ENCODE peak calls at places on chromosomes 7 and 10, in nine cellular contexts. M is AG10803, V is astrocyte of the spinal cord, F is pancreas, B is chondrocyte, J is GM13976, P is PC-9, D is Calu3, Y is neural crest cell. Q is an unnamed sample.

GRCh38 chr10:74418285-74418872 is 267.4 kb downstream of the ADK start:
- DNase-seq in D (no peak), J (no peak), F (peak; percentile 67), B (no peak), M (peak; percentile 4), Y (peak; percentile 43), P (no peak), V (peak; percentile 40), Q (no peak)

GRCh38 chr7:158824028-158824427 is 5.3 kb downstream of the ESYT2 start:
- DNase-seq in V (no peak), M (no peak), J (peak; percentile 72), B (no peak), F (no peak), D (no peak), Y (no peak), P (no peak), Q (no peak)

GRCh38 chr7:42085531-42085930 is 151.5 kb downstream of the GLI3 start:
- DNase-seq in V (no peak), P (no peak), M (peak; percentile 30), Y (no peak), B (no peak), J (no peak), F (no peak), D (no peak), Q (no peak)

GRCh38 chr7:45714521-45714820 is 140.3 kb downstream of the ADCY1 start:
- DNase-seq in B (no peak), P (no peak), M (no peak), F (no peak), Y (no peak), D (no peak), J (no peak), V (no peak), Q (no peak)

GRCh38 chr7:39153647-39154046 is 175.9 kb downstream of the POU6F2 start:
- DNase-seq in B (no peak), J (no peak), V (no peak), D (no peak), P (no peak), Y (no peak), F (no peak), M (no peak), Q (peak; percentile 10)

GRCh38 chr10:71461917-71462641 is 65.4 kb downstream of the CDH23 start:
- DNase-seq in F (no peak), B (no peak), M (no peak), P (no peak), D (no peak), Y (no peak), V (no peak), J (no peak), Q (no peak)

GRCh38 chr7:29547465-29547864 is 16.2 kb upstream of the PRR15 start:
- DNase-seq in B (no peak), Y (no peak), F (no peak), J (no peak), V (no peak), M (no peak), D (no peak), P (peak; percentile 9), Q (no peak)

GRCh38 chr7:106767498-106768323 is 97.4 kb upstream of the PIK3CG start:
- DNase-seq in B (no peak), Y (no peak), F (no peak), P (no peak), V (peak; percentile 56), M (peak; percentile 50), D (no peak), J (no peak), Q (no peak)

GRCh38 chr7:85529831-85530230 is 343.0 kb upstream of the SEMA3D start:
- DNase-seq in F (no peak), J (no peak), V (peak; percentile 87), B (no peak), P (no peak), M (peak; percentile 93), Y (no peak), D (no peak), Q (no peak)

GRCh38 chr7:48298779-48299178 is 127.5 kb downstream of the ABCA13 start:
- DNase-seq in Y (no peak), B (no peak), M (peak; percentile 49), J (peak; percentile 28), P (no peak), D (no peak), V (peak; percentile 56), F (no peak), Q (no peak)

GRCh38 chr10:113045155-113046055 is 95.4 kb downstream of the TCF7L2 start:
- DNase-seq in P (peak; percentile 76), V (peak; percentile 94), J (no peak), M (peak; percentile 88), Y (no peak), F (no peak), D (peak; percentile 24), B (no peak), Q (no peak)

GRCh38 chr10:103861501-103861900 is 6.1 kb upstream of the SH3PXD2A start:
- DNase-seq in V (peak; percentile 59), F (no peak), J (no peak), P (no peak), D (no peak), B (no peak), M (peak; percentile 48), Y (no peak), Q (no peak)

GRCh38 chr10:103855852-103856496 is 598 bp upstream of the SH3PXD2A start:
- DNase-seq in V (no peak), B (no peak), J (no peak), P (no peak), M (no peak), Y (no peak), D (peak; percentile 13), F (no peak), Q (no peak)

GRCh38 chr10:103858360-103858759 is 3.0 kb upstream of the SH3PXD2A start:
- DNase-seq in F (no peak), B (no peak), J (no peak), P (no peak), V (no peak), D (no peak), M (no peak), Y (no peak), Q (no peak)

GRCh38 chr10:103856497-103857175 is 1.3 kb upstream of the SH3PXD2A start:
- DNase-seq in F (no peak), Y (no peak), V (no peak), M (no peak), B (no peak), J (no peak), D (no peak), P (no peak), Q (no peak)

DNA sequence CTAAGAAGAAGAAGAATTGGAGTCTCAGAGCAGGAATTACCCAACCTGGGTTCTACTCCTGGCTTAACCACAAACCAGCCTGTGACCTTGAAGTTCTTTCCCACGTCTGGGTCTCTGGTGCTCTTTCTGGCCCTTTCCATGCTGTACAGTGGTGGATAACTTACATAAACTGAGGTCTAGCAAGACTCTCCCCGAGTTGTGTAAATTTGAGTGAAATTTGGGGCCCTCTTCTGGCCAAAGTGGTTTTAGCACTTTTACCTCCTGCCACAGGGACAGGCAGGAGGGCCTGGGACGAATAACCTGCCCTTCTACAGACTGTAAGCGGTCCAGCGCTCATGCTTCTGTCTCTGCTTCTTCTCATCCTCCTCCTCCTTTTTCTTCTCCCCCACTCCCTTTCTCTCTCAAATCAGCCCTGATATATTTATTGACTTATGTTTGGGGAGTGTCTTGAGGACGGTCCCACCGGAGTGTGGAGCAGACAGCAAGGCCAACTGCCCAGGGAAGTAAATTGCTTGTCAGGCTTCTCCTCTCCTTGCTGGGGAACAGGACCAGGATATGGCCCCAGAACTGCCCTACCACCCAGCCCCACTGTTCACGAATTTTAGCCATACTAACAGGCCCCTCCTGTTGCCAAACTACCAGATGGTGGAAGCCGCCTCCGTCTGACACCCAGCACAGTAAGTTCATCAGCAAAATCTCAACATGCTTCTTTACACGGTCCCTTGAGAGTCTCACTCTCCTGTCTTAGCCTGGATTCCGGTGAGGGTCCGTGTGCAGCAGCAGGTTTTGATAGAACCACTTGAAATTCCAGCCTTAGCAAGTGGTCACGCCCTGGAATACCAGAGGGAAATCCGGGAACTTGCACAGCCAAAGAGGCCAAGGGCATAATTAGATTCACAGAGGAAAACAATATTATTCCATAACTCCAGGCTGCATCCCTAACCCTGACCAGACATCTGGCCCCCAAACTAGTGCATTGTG is 4.1 kb upstream of the SH3PXD2A start:
- DNase-seq in Y (peak; percentile 69), M (peak; percentile 69), D (peak; percentile 58), F (peak; percentile 53), J (peak; percentile 63), P (no peak), V (peak; percentile 81), B (no peak), Q (peak; percentile 77)
- TF ChIP-seq CTCF in Y (peak; percentile 77), M (peak; percentile 73), D (peak; percentile 14), F (peak; percentile 40), J (peak; percentile 74), P (peak; percentile 75), V (peak; percentile 69), B (peak; percentile 88), Q (peak; percentile 44)

GRCh38 chr10:13271552-13272163 is 28.2 kb downstream of the PHYH start:
- DNase-seq in M (no peak), V (no peak), F (peak; percentile 23), Y (peak; percentile 50), D (peak; percentile 54), P (no peak), J (peak; percentile 80), B (no peak), Q (peak; percentile 53)
- TF ChIP-seq CTCF in M (peak; percentile 34), V (peak; percentile 59), F (peak; percentile 14), Y (peak; percentile 51), D (peak; percentile 54), P (peak; percentile 50), J (peak; percentile 48), B (peak; percentile 64), Q (peak; percentile 44)

GRCh38 chr7:25979605-25980004 is 172.4 kb upstream of the NFE2L3 start:
- DNase-seq in M (no peak), B (no peak), F (no peak), V (no peak), P (no peak), J (no peak), Y (no peak), D (no peak), Q (no peak)

GRCh38 chr7:25988640-25989039 is 163.4 kb upstream of the NFE2L3 start:
- DNase-seq in Y (no peak), P (no peak), F (no peak), M (no peak), D (no peak), B (no peak), J (no peak), V (no peak), Q (no peak)

GRCh38 chr7:25989140-25989705 is 162.8 kb upstream of the NFE2L3 start:
- DNase-seq in M (no peak), J (no peak), D (no peak), B (no peak), V (no peak), F (no peak), Y (no peak), P (no peak), Q (no peak)

GRCh38 chr7:25982684-25983083 is 169.3 kb upstream of the NFE2L3 start:
- DNase-seq in F (no peak), M (no peak), J (no peak), P (no peak), D (no peak), V (no peak), Y (no peak), B (no peak), Q (no peak)

GRCh38 chr7:25985196-25985595 is 166.8 kb upstream of the NFE2L3 start:
- DNase-seq in B (no peak), P (no peak), D (no peak), Y (no peak), M (no peak), F (no peak), J (no peak), V (no peak), Q (no peak)
- TF ChIP-seq CTCF in B (no peak), P (no peak), D (no peak), Y (no peak), M (no peak), F (no peak), J (no peak), V (no peak), Q (no peak)

GRCh38 chr10:21505711-21506278 is 19.7 kb downstream of the SKIDA1 start:
- DNase-seq in J (no peak), M (no peak), B (no peak), V (no peak), Y (no peak), F (no peak), P (no peak), D (no peak), Q (no peak)
- TF ChIP-seq CTCF in J (no peak), M (no peak), B (no peak), V (no peak), Y (no peak), F (no peak), P (no peak), D (no peak), Q (no peak)

Q was measured in endothelial cell.